ENCODE peak calls at places on chromosomes 5 and 9, in nine cellular contexts. One of them, this sample, is unnamed.

GRCh38 chr5:149632311-149633251 is 51.3 kb downstream of the ARHGEF37 start:
- DNase-seq in HuH-7: no peak
- DNase-seq in choroid plexus epithelial cell: peak; percentile 64
- DNase-seq in natural killer cell treated with Interleukin-12 subunit alpha and Interleukin-12 subunit beta and Interleukin-15 and Interleukin-18, amount 100 ng/mL, for 72 hours: no peak
- DNase-seq in brain pericyte: no peak
- DNase-seq in putamen: no peak
- DNase-seq in ACHN: peak; percentile 56
- DNase-seq in NT2/D1: peak; percentile 20
- DNase-seq in neural crest cell: no peak
- DNase-seq in this sample: peak; percentile 80

GRCh38 chr5:141547488-141547887 is 58.6 kb downstream of the PCDHGC5 start:
- DNase-seq in ACHN: peak; percentile 36
- DNase-seq in brain pericyte: no peak
- DNase-seq in HuH-7: no peak
- DNase-seq in NT2/D1: no peak
- DNase-seq in choroid plexus epithelial cell: peak; percentile 61
- DNase-seq in natural killer cell treated with Interleukin-12 subunit alpha and Interleukin-12 subunit beta and Interleukin-15 and Interleukin-18, amount 100 ng/mL, for 72 hours: no peak
- DNase-seq in neural crest cell: no peak
- DNase-seq in putamen: no peak
- DNase-seq in this sample: peak; percentile 59

GRCh38 chr5:57303985-57304384 is 130.1 kb downstream of the GPBP1 start:
- DNase-seq in choroid plexus epithelial cell: no peak
- DNase-seq in NT2/D1: no peak
- DNase-seq in neural crest cell: no peak
- DNase-seq in brain pericyte: no peak
- DNase-seq in HuH-7: no peak
- DNase-seq in natural killer cell treated with Interleukin-12 subunit alpha and Interleukin-12 subunit beta and Interleukin-15 and Interleukin-18, amount 100 ng/mL, for 72 hours: no peak
- DNase-seq in putamen: no peak
- DNase-seq in ACHN: no peak
- DNase-seq in this sample: no peak

GRCh38 chr9:35342221-35342620 is 147.7 kb upstream of the RUSC2 start:
- DNase-seq in ACHN: no peak
- DNase-seq in HuH-7: no peak
- DNase-seq in natural killer cell treated with Interleukin-12 subunit alpha and Interleukin-12 subunit beta and Interleukin-15 and Interleukin-18, amount 100 ng/mL, for 72 hours: no peak
- DNase-seq in brain pericyte: no peak
- DNase-seq in neural crest cell: no peak
- DNase-seq in NT2/D1: no peak
- DNase-seq in putamen: no peak
- DNase-seq in choroid plexus epithelial cell: no peak
- DNase-seq in this sample: peak; percentile 30

GRCh38 chr5:57434227-57434640 is 48.4 kb downstream of the ACTBL2 start:
- DNase-seq in NT2/D1: no peak
- DNase-seq in choroid plexus epithelial cell: peak; percentile 82
- DNase-seq in ACHN: no peak
- DNase-seq in neural crest cell: no peak
- DNase-seq in HuH-7: no peak
- DNase-seq in brain pericyte: no peak
- DNase-seq in natural killer cell treated with Interleukin-12 subunit alpha and Interleukin-12 subunit beta and Interleukin-15 and Interleukin-18, amount 100 ng/mL, for 72 hours: no peak
- DNase-seq in putamen: no peak
- DNase-seq in this sample: peak; percentile 91

GRCh38 chr5:10329421-10329807 is 21.7 kb upstream of the CMBL start:
- DNase-seq in putamen: no peak
- DNase-seq in HuH-7: no peak
- DNase-seq in ACHN: no peak
- DNase-seq in neural crest cell: no peak
- DNase-seq in natural killer cell treated with Interleukin-12 subunit alpha and Interleukin-12 subunit beta and Interleukin-15 and Interleukin-18, amount 100 ng/mL, for 72 hours: no peak
- DNase-seq in NT2/D1: no peak
- DNase-seq in choroid plexus epithelial cell: no peak
- DNase-seq in brain pericyte: no peak
- DNase-seq in this sample: no peak

GRCh38 chr5:131536211-131536826 is 98.7 kb downstream of the RAPGEF6 start:
- DNase-seq in neural crest cell: no peak
- DNase-seq in ACHN: no peak
- DNase-seq in NT2/D1: no peak
- DNase-seq in putamen: no peak
- DNase-seq in brain pericyte: no peak
- DNase-seq in HuH-7: no peak
- DNase-seq in natural killer cell treated with Interleukin-12 subunit alpha and Interleukin-12 subunit beta and Interleukin-15 and Interleukin-18, amount 100 ng/mL, for 72 hours: no peak
- DNase-seq in choroid plexus epithelial cell: peak; percentile 71
- DNase-seq in this sample: peak; percentile 52

GRCh38 chr5:107557051-107557658 is 113.6 kb downstream of the EFNA5 start:
- DNase-seq in natural killer cell treated with Interleukin-12 subunit alpha and Interleukin-12 subunit beta and Interleukin-15 and Interleukin-18, amount 100 ng/mL, for 72 hours: no peak
- DNase-seq in choroid plexus epithelial cell: no peak
- DNase-seq in NT2/D1: no peak
- DNase-seq in neural crest cell: peak; percentile 43
- DNase-seq in HuH-7: no peak
- DNase-seq in putamen: no peak
- DNase-seq in ACHN: no peak
- DNase-seq in brain pericyte: no peak
- DNase-seq in this sample: no peak

GRCh38 chr9:130276121-130276520 is 10.6 kb downstream of the HMCN2 start:
- DNase-seq in HuH-7: no peak
- DNase-seq in natural killer cell treated with Interleukin-12 subunit alpha and Interleukin-12 subunit beta and Interleukin-15 and Interleukin-18, amount 100 ng/mL, for 72 hours: no peak
- DNase-seq in putamen: no peak
- DNase-seq in ACHN: peak; percentile 81
- DNase-seq in NT2/D1: no peak
- DNase-seq in neural crest cell: no peak
- DNase-seq in brain pericyte: no peak
- DNase-seq in choroid plexus epithelial cell: peak; percentile 23
- DNase-seq in this sample: no peak

GRCh38 chr5:25754895-25755294 is 1110.1 kb upstream of the CDH10 start:
- DNase-seq in natural killer cell treated with Interleukin-12 subunit alpha and Interleukin-12 subunit beta and Interleukin-15 and Interleukin-18, amount 100 ng/mL, for 72 hours: no peak
- DNase-seq in ACHN: no peak
- DNase-seq in neural crest cell: no peak
- DNase-seq in NT2/D1: peak; percentile 9
- DNase-seq in putamen: no peak
- DNase-seq in brain pericyte: no peak
- DNase-seq in HuH-7: no peak
- DNase-seq in choroid plexus epithelial cell: no peak
- DNase-seq in this sample: no peak

GRCh38 chr9:109556061-109556460 is 58.0 kb upstream of the PTPN3 start:
- DNase-seq in HuH-7: no peak
- DNase-seq in neural crest cell: no peak
- DNase-seq in brain pericyte: no peak
- DNase-seq in choroid plexus epithelial cell: no peak
- DNase-seq in ACHN: no peak
- DNase-seq in natural killer cell treated with Interleukin-12 subunit alpha and Interleukin-12 subunit beta and Interleukin-15 and Interleukin-18, amount 100 ng/mL, for 72 hours: no peak
- DNase-seq in putamen: no peak
- DNase-seq in NT2/D1: peak; percentile 65
- DNase-seq in this sample: no peak

GRCh38 chr5:80186634-80187033 is 69.2 kb downstream of the SERINC5 start:
- DNase-seq in putamen: no peak
- DNase-seq in brain pericyte: no peak
- DNase-seq in ACHN: no peak
- DNase-seq in neural crest cell: no peak
- DNase-seq in choroid plexus epithelial cell: peak; percentile 86
- DNase-seq in HuH-7: no peak
- DNase-seq in NT2/D1: no peak
- DNase-seq in natural killer cell treated with Interleukin-12 subunit alpha and Interleukin-12 subunit beta and Interleukin-15 and Interleukin-18, amount 100 ng/mL, for 72 hours: no peak
- DNase-seq in this sample: peak; percentile 68

GRCh38 chr5:141760193-141760592 is 78.2 kb upstream of the ARAP3 start:
- DNase-seq in NT2/D1: no peak
- DNase-seq in ACHN: no peak
- DNase-seq in brain pericyte: no peak
- DNase-seq in neural crest cell: no peak
- DNase-seq in HuH-7: no peak
- DNase-seq in natural killer cell treated with Interleukin-12 subunit alpha and Interleukin-12 subunit beta and Interleukin-15 and Interleukin-18, amount 100 ng/mL, for 72 hours: no peak
- DNase-seq in choroid plexus epithelial cell: no peak
- DNase-seq in putamen: no peak
- DNase-seq in this sample: no peak

GRCh38 chr9:33272061-33272460 is 7.2 kb downstream of the CHMP5 start:
- DNase-seq in brain pericyte: no peak
- DNase-seq in neural crest cell: no peak
- DNase-seq in natural killer cell treated with Interleukin-12 subunit alpha and Interleukin-12 subunit beta and Interleukin-15 and Interleukin-18, amount 100 ng/mL, for 72 hours: no peak
- DNase-seq in putamen: no peak
- DNase-seq in HuH-7: no peak
- DNase-seq in choroid plexus epithelial cell: no peak
- DNase-seq in ACHN: peak; percentile 85
- DNase-seq in NT2/D1: no peak
- DNase-seq in this sample: no peak

GRCh38 chr5:177446184-177447065 is at the start of gene PRR7:
- DNase-seq in brain pericyte: no peak
- DNase-seq in natural killer cell treated with Interleukin-12 subunit alpha and Interleukin-12 subunit beta and Interleukin-15 and Interleukin-18, amount 100 ng/mL, for 72 hours: peak; percentile 73
- DNase-seq in ACHN: peak; percentile 61
- DNase-seq in HuH-7: peak; percentile 96
- DNase-seq in NT2/D1: no peak
- DNase-seq in neural crest cell: peak; percentile 58
- DNase-seq in choroid plexus epithelial cell: peak; percentile 55
- DNase-seq in putamen: peak; percentile 85
- DNase-seq in this sample: peak; percentile 59

GRCh38 chr9:136837146-136837855 is 5.0 kb upstream of the AJM1 start:
- DNase-seq in putamen: no peak
- DNase-seq in NT2/D1: no peak
- DNase-seq in brain pericyte: no peak
- DNase-seq in ACHN: no peak
- DNase-seq in HuH-7: no peak
- DNase-seq in natural killer cell treated with Interleukin-12 subunit alpha and Interleukin-12 subunit beta and Interleukin-15 and Interleukin-18, amount 100 ng/mL, for 72 hours: no peak
- DNase-seq in neural crest cell: no peak
- DNase-seq in choroid plexus epithelial cell: no peak
- DNase-seq in this sample: no peak

GRCh38 chr5:154521756-154522155 is 43.7 kb upstream of the HAND1 start:
- DNase-seq in ACHN: no peak
- DNase-seq in natural killer cell treated with Interleukin-12 subunit alpha and Interleukin-12 subunit beta and Interleukin-15 and Interleukin-18, amount 100 ng/mL, for 72 hours: no peak
- DNase-seq in brain pericyte: no peak
- DNase-seq in neural crest cell: no peak
- DNase-seq in putamen: no peak
- DNase-seq in HuH-7: no peak
- DNase-seq in choroid plexus epithelial cell: no peak
- DNase-seq in NT2/D1: peak; percentile 25
- DNase-seq in this sample: no peak

GRCh38 chr5:80266566-80266965 is 10.7 kb upstream of the SERINC5 start:
- DNase-seq in putamen: no peak
- DNase-seq in HuH-7: no peak
- DNase-seq in brain pericyte: no peak
- DNase-seq in ACHN: no peak
- DNase-seq in NT2/D1: no peak
- DNase-seq in neural crest cell: no peak
- DNase-seq in natural killer cell treated with Interleukin-12 subunit alpha and Interleukin-12 subunit beta and Interleukin-15 and Interleukin-18, amount 100 ng/mL, for 72 hours: no peak
- DNase-seq in choroid plexus epithelial cell: no peak
- DNase-seq in this sample: no peak

GRCh38 chr5:36492998-36493655 is 113.3 kb upstream of the SLC1A3 start:
- DNase-seq in natural killer cell treated with Interleukin-12 subunit alpha and Interleukin-12 subunit beta and Interleukin-15 and Interleukin-18, amount 100 ng/mL, for 72 hours: no peak
- DNase-seq in ACHN: no peak
- DNase-seq in choroid plexus epithelial cell: peak; percentile 28
- DNase-seq in NT2/D1: no peak
- DNase-seq in HuH-7: no peak
- DNase-seq in putamen: no peak
- DNase-seq in brain pericyte: no peak
- DNase-seq in neural crest cell: no peak
- DNase-seq in this sample: no peak

GRCh38 chr9:125538092-125538473 is 168.9 kb downstream of the MAPKAP1 start:
- DNase-seq in natural killer cell treated with Interleukin-12 subunit alpha and Interleukin-12 subunit beta and Interleukin-15 and Interleukin-18, amount 100 ng/mL, for 72 hours: no peak
- DNase-seq in NT2/D1: no peak
- DNase-seq in brain pericyte: peak; percentile 75
- DNase-seq in choroid plexus epithelial cell: peak; percentile 95
- DNase-seq in ACHN: peak; percentile 89
- DNase-seq in putamen: no peak
- DNase-seq in HuH-7: peak; percentile 29
- DNase-seq in neural crest cell: no peak
- DNase-seq in this sample: peak; percentile 91